ENCODE peak calls at places on chromosomes 2 and 18, in eight cellular contexts. I, O, M, E, B, P, F and C are unnamed samples.

GRCh38 chr2:234945339-234945895 is 6.4 kb upstream of the SH3BP4 start:
- DNase-seq in B (no peak), P (no peak), O (no peak), F (no peak), I (no peak), M (no peak), E (no peak), C (no peak)

GRCh38 chr2:205675861-205676516 is 6.3 kb upstream of the NRP2 start:
- DNase-seq in F (peak), E (no peak), I (no peak), M (peak), P (peak), O (peak), B (no peak), C (peak)

GRCh38 chr2:157497603-157498314 is 53.9 kb upstream of the CYTIP start:
- DNase-seq in B (no peak), I (no peak), O (peak), P (peak), M (peak), E (no peak), F (peak), C (peak)

GRCh38 chr2:236632295-236633218 is 62.9 kb downstream of the ACKR3 start:
- DNase-seq in I (no peak), M (no peak), B (no peak), P (no peak), F (no peak), E (no peak), O (no peak), C (no peak)

GRCh38 chr2:173649527-173650219 is 295.0 kb downstream of the CDCA7 start:
- DNase-seq in M (no peak), O (no peak), I (no peak), F (no peak), E (no peak), B (no peak), P (peak), C (no peak)

GRCh38 chr2:1450935-1451334 is 37.7 kb downstream of the TPO start:
- DNase-seq in E (no peak), O (no peak), B (no peak), P (no peak), F (no peak), M (no peak), I (no peak), C (no peak)

GRCh38 chr18:6219116-6219717 is 195.5 kb downstream of the L3MBTL4 start:
- DNase-seq in M (no peak), F (peak), I (no peak), O (peak), P (peak), E (no peak), B (no peak), C (peak)

GRCh38 chr2:183035298-183035953 is 2.8 kb downstream of the NCKAP1 start:
- DNase-seq in E (no peak), M (no peak), P (peak), I (no peak), B (peak), O (no peak), F (peak), C (no peak)

GRCh38 chr18:57925706-57926105 is 118.3 kb upstream of the NEDD4L start:
- DNase-seq in M (no peak), I (peak), P (peak), O (peak), E (no peak), B (peak), F (peak), C (no peak)